ENCODE peak calls at places on chromosomes 5 and 9, in four cellular contexts. E, H, B and S are unnamed samples.

GRCh38 chr9:130448771-130449170 is 4.0 kb downstream of the ASS1 start:
- DNase-seq in H (no peak), B (no peak), E (no peak), S (no peak)

GRCh38 chr5:27706832-27707231 is 668.4 kb upstream of the CDH9 start:
- DNase-seq in H (no peak), B (no peak), E (no peak), S (no peak)

GRCh38 chr9:20197976-20198685 is 409.3 kb upstream of the SLC24A2 start:
- DNase-seq in E (peak), H (no peak), B (no peak), S (no peak)

GRCh38 chr9:35367451-35367850 is 122.5 kb upstream of the RUSC2 start:
- DNase-seq in B (no peak), E (peak), H (no peak), S (peak)

GRCh38 chr5:69075522-69076169 is 18.2 kb upstream of the SLC30A5 start:
- DNase-seq in H (no peak), E (no peak), B (no peak), S (no peak)

GRCh38 chr9:89387970-89388867 is 69.9 kb downstream of the SECISBP2 start:
- DNase-seq in B (peak), H (no peak), E (peak), S (peak)

GRCh38 chr5:171957591-171958251 is 48.7 kb downstream of the FBXW11 start:
- DNase-seq in B (no peak), H (no peak), E (no peak), S (no peak)

GRCh38 chr9:107276966-107277710 is 5.9 kb upstream of the RAD23B start:
- DNase-seq in H (no peak), B (no peak), E (peak), S (peak)

GRCh38 chr9:16653491-16654407 is 216.7 kb downstream of the BNC2 start:
- DNase-seq in H (no peak), B (peak), E (no peak), S (no peak)

GRCh38 chr9:113828211-113828610 is 47.9 kb upstream of the ZNF618 start:
- DNase-seq in H (no peak), B (no peak), E (peak), S (no peak)

GRCh38 chr9:8078641-8079140 is 279.1 kb upstream of the DMAC1 start:
- DNase-seq in E (no peak), H (no peak), B (no peak), S (no peak)

GRCh38 chr9:28378236-28378635 is 805.0 kb upstream of the C9orf72 start:
- DNase-seq in B (no peak), H (no peak), E (no peak), S (no peak)

GRCh38 chr5:113760486-113760885 is 247.0 kb downstream of the YTHDC2 start:
- DNase-seq in E (no peak), B (no peak), H (no peak), S (no peak)

GRCh38 chr9:97853844-97854695 is 1.0 kb downstream of the FOXE1 start:
- DNase-seq in E (peak), B (no peak), H (no peak), S (peak)

GRCh38 chr9:128116104-128117083 is 11.1 kb downstream of the PTGES2 start:
- DNase-seq in E (no peak), B (peak), H (no peak), S (no peak)

GRCh38 chr9:34219421-34219820 is 40.6 kb downstream of the UBAP1 start:
- DNase-seq in B (no peak), H (no peak), E (no peak), S (no peak)

GRCh38 chr9:137505421-137506140 is 44.6 kb downstream of the PNPLA7 start:
- DNase-seq in B (no peak), E (no peak), H (no peak), S (no peak)

GRCh38 chr5:395156-395920 is 47.6 kb upstream of the EXOC3 start:
- DNase-seq in H (peak), E (peak), B (no peak), S (peak)

GRCh38 chr5:172802585-172803176 is 31.4 kb upstream of the ERGIC1 start:
- DNase-seq in B (no peak), E (peak), H (no peak), S (peak)

GRCh38 chr9:129434187-129434586 is 186.7 kb downstream of the C9orf50 start:
- DNase-seq in H (no peak), B (no peak), E (no peak), S (no peak)

GRCh38 chr5:160169326-160169725 is 50.1 kb upstream of the PWWP2A start:
- DNase-seq in H (no peak), B (no peak), E (peak), S (peak)

GRCh38 chr9:127498298-127498697 is 47.0 kb downstream of the LRSAM1 start:
- DNase-seq in B (no peak), H (no peak), E (peak), S (no peak)

GRCh38 chr9:129798973-129799372 is 4.0 kb upstream of the TOR1B start:
- DNase-seq in H (no peak), B (no peak), E (no peak), S (no peak)

GRCh38 chr5:107736608-107737007 is 65.9 kb upstream of the EFNA5 start:
- DNase-seq in B (no peak), E (peak), H (no peak), S (peak)

GRCh38 chr9:38085308-38085707 is 16.3 kb upstream of the SHB start:
- DNase-seq in E (no peak), H (no peak), B (no peak), S (no peak)

GRCh38 chr5:2366816-2367215 is 384.7 kb downstream of the IRX2 start:
- DNase-seq in B (no peak), E (no peak), H (peak), S (no peak)

GRCh38 chr5:10459080-10460055 is 17.7 kb downstream of the ROPN1L start:
- DNase-seq in B (no peak), E (no peak), H (no peak), S (no peak)

GRCh38 chr5:151202381-151203139 is 21.3 kb downstream of the CCDC69 start:
- DNase-seq in H (peak), E (peak), B (no peak), S (peak)

GRCh38 chr5:113425909-113426308 is 8.9 kb downstream of the TSSK1B start:
- DNase-seq in H (no peak), E (no peak), B (no peak), S (no peak)

GRCh38 chr9:91746904-91747303 is 203.1 kb downstream of the ROR2 start:
- DNase-seq in E (peak), B (no peak), H (no peak), S (peak)

GRCh38 chr5:120568716-120569115 is 104.6 kb downstream of the PRR16 start:
- DNase-seq in E (peak), B (no peak), H (no peak), S (peak)

GRCh38 chr9:132896906-132897305 is 18.2 kb downstream of the SPACA9 start:
- DNase-seq in H (no peak), E (no peak), B (no peak), S (no peak)

GRCh38 chr9:1238407-1238806 is 188.2 kb downstream of the DMRT2 start:
- DNase-seq in B (no peak), E (no peak), H (no peak), S (no peak)

GRCh38 chr9:21616082-21616778 is 134.1 kb upstream of the IFNE start:
- DNase-seq in H (no peak), E (peak), B (no peak), S (peak)

DNA sequence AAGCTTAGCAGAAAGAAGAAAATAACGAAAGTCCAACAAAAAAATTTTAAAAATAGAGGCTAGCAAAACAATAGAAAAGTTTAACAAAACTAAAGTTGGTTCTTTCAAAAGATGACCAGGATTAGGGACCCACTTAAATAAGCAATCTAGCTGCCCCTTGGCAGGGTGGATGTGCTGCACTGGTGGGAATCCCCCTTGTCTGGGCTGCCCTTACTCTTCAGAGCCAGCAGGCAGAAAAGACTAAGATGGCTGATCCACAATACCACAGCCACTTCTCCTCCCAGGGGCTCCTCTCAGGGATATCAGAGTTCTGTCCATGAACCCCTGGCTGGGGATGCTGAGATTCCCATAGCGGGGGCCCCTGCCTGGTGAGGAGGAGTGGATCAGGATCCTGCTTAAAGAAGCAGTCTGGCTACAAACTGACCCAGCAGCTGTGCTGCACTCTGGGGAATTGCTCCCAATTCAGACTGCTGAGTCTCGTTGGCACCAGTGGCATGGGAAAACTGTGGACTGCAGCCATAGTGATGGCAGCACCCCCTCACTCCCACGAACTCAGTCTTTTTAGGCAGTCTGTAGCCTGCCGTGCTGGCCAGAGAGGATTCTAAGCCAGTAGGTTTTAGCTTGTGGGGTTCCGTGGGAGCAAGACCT is 2.7 kb upstream of the INSL6 start:
- DNase-seq in E (no peak), B (no peak), H (no peak), S (no peak)
- H3K4me3 ChIP-seq in E (no peak), B (no peak), H (no peak), S (no peak)

GRCh38 chr9:95107001-95107749 is 210.3 kb downstream of the FANCC start:
- DNase-seq in E (peak), B (no peak), H (no peak), S (no peak)
- TF ChIP-seq CTCF in E (no peak), B (no peak), H (no peak), S (no peak)

DNA sequence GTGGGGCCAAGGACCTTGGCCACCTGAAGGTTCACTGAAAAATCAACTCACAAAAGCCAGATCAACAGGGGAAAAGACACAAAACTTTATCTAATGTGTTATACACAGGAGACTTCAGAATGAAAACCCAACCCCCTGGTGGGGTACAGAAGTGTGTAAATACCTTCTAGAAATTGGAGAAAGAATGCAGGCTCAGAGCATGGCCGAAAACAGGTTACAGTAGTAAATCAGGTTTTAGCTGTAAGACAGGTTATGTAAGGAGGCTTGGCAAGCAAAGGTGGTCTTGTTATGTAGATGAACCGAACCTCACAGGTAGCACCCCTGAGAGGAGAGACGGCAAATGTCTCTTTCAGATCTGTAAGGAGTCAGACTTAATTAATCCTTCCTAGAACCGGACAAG is 10.0 kb downstream of the CEMIP2 start:
- DNase-seq in E (no peak), H (no peak), B (no peak), S (no peak)
- H3K4me3 ChIP-seq in E (no peak), H (no peak), B (no peak), S (no peak)

DNA sequence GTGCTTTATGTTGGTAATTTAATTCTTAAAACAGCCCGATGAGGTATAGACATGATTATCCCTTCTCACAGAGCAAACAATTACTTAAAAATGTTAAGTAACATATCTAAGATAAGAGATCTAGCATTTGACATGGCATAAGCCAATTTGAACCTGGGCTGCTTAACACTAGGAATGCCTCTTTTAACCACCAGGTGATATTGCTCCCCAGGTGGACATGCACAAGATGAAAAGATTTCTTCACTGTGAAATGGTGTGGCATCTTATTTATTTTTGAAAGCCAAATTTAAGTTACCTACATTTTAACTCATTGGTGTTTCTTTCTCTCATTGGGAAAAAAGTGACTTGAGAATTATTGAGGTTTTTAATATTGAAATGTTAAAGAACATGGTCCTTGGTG is 15.8 kb upstream of the LRRC70 start:
- DNase-seq in E (no peak), B (no peak), H (no peak), S (no peak)
- TF ChIP-seq CTCF in E (no peak), B (no peak), H (no peak), S (no peak)